ENCODE peak calls at places on chromosome 1, in five cellular contexts. Y is GOT3, E is GM12891, N is NCI-H1417, J is AML-193. C is an unnamed sample.

GRCh38 chr1:206742702-206743383 is 27.7 kb upstream of the IL19 start:
- DNase-seq in Y (no peak), E (no peak), N (no peak), J (no peak), C (no peak)

GRCh38 chr1:180821970-180822369 is 90.7 kb upstream of the KIAA1614 start:
- DNase-seq in Y (no peak), E (no peak), N (no peak), J (no peak), C (no peak)

GRCh38 chr1:155083865-155084721 is 5.5 kb downstream of the EFNA3 start:
- DNase-seq in Y (no peak), E (no peak), N (peak; percentile 40), J (peak; percentile 35), C (peak; percentile 39)

GRCh38 chr1:87329756-87330200 is 1.1 kb downstream of the LMO4 start:
- DNase-seq in Y (no peak), E (no peak), N (peak; percentile 40), J (peak; percentile 0), C (peak; percentile 29)

GRCh38 chr1:45508295-45509151 is 8.4 kb downstream of the MMACHC start:
- DNase-seq in Y (no peak), E (no peak), N (no peak), J (no peak), C (peak; percentile 30)

GRCh38 chr1:15028117-15028516 is 125.4 kb upstream of the TMEM51 start:
- DNase-seq in Y (peak; percentile 56), E (no peak), N (no peak), J (no peak), C (peak; percentile 99)

GRCh38 chr1:232414100-232414499 is 215.8 kb downstream of the SIPA1L2 start:
- DNase-seq in Y (no peak), E (no peak), N (no peak), J (no peak), C (no peak)

GRCh38 chr1:164660415-164661174 is 101.6 kb downstream of the PBX1 start:
- DNase-seq in Y (no peak), E (no peak), N (no peak), J (peak; percentile 9), C (peak; percentile 86)

GRCh38 chr1:84121360-84121759 is 22.7 kb upstream of the PRKACB start:
- DNase-seq in Y (no peak), E (no peak), N (no peak), J (no peak), C (no peak)

GRCh38 chr1:219066631-219067349 is 106.9 kb upstream of the LYPLAL1 start:
- DNase-seq in Y (no peak), E (no peak), N (no peak), J (peak; percentile 13), C (peak; percentile 74)